ENCODE peak calls at places on chromosomes 6 and 20, in four cellular contexts. One of them, this sample, is unnamed.

GRCh38 chr6:56938634-56939294 is 16.1 kb upstream of the BEND6 start:
- DNase-seq in ureter: no peak
- DNase-seq in SK-N-DZ: no peak
- DNase-seq in RWPE1: peak; percentile 94
- DNase-seq in this sample: peak; percentile 83

GRCh38 chr20:3781153-3781910 is at the start of gene SPEF1:
- DNase-seq in ureter: peak; percentile 86
- DNase-seq in SK-N-DZ: peak; percentile 96
- DNase-seq in RWPE1: peak; percentile 98
- DNase-seq in this sample: peak; percentile 96

GRCh38 chr20:57394087-57395082 is 3.2 kb downstream of the RBM38 start:
- DNase-seq in RWPE1: no peak
- DNase-seq in SK-N-DZ: no peak
- DNase-seq in ureter: no peak
- DNase-seq in this sample: no peak

GRCh38 chr6:99739526-99739925 is 132.9 kb downstream of the PRDM13 start:
- DNase-seq in RWPE1: no peak
- DNase-seq in ureter: no peak
- DNase-seq in SK-N-DZ: no peak
- DNase-seq in this sample: no peak

GRCh38 chr20:44336086-44336485 is 757 bp upstream of the R3HDML start:
- DNase-seq in ureter: no peak
- DNase-seq in RWPE1: no peak
- DNase-seq in SK-N-DZ: no peak
- DNase-seq in this sample: no peak

GRCh38 chr6:150667977-150668716 is 68.5 kb downstream of the PLEKHG1 start:
- DNase-seq in ureter: peak; percentile 95
- DNase-seq in RWPE1: peak; percentile 80
- DNase-seq in SK-N-DZ: no peak
- DNase-seq in this sample: peak; percentile 12

GRCh38 chr20:2801459-2801728 is 967 bp upstream of the CPXM1 start:
- DNase-seq in ureter: no peak
- DNase-seq in RWPE1: no peak
- DNase-seq in SK-N-DZ: no peak
- DNase-seq in this sample: no peak

GRCh38 chr6:156969233-156969632 is 192.1 kb downstream of the ARID1B start:
- DNase-seq in RWPE1: no peak
- DNase-seq in SK-N-DZ: no peak
- DNase-seq in ureter: no peak
- DNase-seq in this sample: no peak

GRCh38 chr6:106080106-106081095 is 5.7 kb upstream of the PRDM1 start:
- DNase-seq in SK-N-DZ: no peak
- DNase-seq in RWPE1: no peak
- DNase-seq in ureter: no peak
- DNase-seq in this sample: no peak

GRCh38 chr6:113402541-113402940 is 454.6 kb upstream of the MARCKS start:
- DNase-seq in SK-N-DZ: peak; percentile 36
- DNase-seq in RWPE1: no peak
- DNase-seq in ureter: no peak
- DNase-seq in this sample: no peak

GRCh38 chr6:127276336-127276735 is 9.7 kb downstream of the RNF146 start:
- DNase-seq in RWPE1: no peak
- DNase-seq in SK-N-DZ: no peak
- DNase-seq in ureter: no peak
- DNase-seq in this sample: no peak

GRCh38 chr20:61387204-61387958 is 135.3 kb downstream of the CDH4 start:
- DNase-seq in SK-N-DZ: no peak
- DNase-seq in RWPE1: peak; percentile 98
- DNase-seq in ureter: peak; percentile 64
- DNase-seq in this sample: no peak

GRCh38 chr6:54541521-54541920 is 233.3 kb downstream of the TINAG start:
- DNase-seq in SK-N-DZ: no peak
- DNase-seq in ureter: no peak
- DNase-seq in RWPE1: no peak
- DNase-seq in this sample: no peak

GRCh38 chr20:24379116-24379927 is 90.1 kb upstream of the SYNDIG1 start:
- DNase-seq in SK-N-DZ: no peak
- DNase-seq in ureter: no peak
- DNase-seq in RWPE1: peak; percentile 6
- DNase-seq in this sample: no peak

GRCh38 chr6:108914235-108915022 is 66.2 kb downstream of the ARMC2 start:
- DNase-seq in ureter: no peak
- DNase-seq in SK-N-DZ: peak; percentile 16
- DNase-seq in RWPE1: peak; percentile 20
- DNase-seq in this sample: no peak

GRCh38 chr6:34964564-34964963 is 75.5 kb downstream of the ANKS1A start:
- DNase-seq in ureter: no peak
- DNase-seq in SK-N-DZ: no peak
- DNase-seq in RWPE1: no peak
- DNase-seq in this sample: no peak

GRCh38 chr6:346389-347030 is 45.0 kb upstream of the IRF4 start:
- DNase-seq in ureter: no peak
- DNase-seq in RWPE1: no peak
- DNase-seq in SK-N-DZ: no peak
- DNase-seq in this sample: no peak

GRCh38 chr20:63045991-63046390 is 39.2 kb upstream of the BHLHE23 start:
- DNase-seq in ureter: no peak
- DNase-seq in SK-N-DZ: no peak
- DNase-seq in RWPE1: no peak
- DNase-seq in this sample: no peak

GRCh38 chr6:37882724-37883413 is 63.3 kb downstream of the ZFAND3 start:
- DNase-seq in ureter: no peak
- DNase-seq in RWPE1: no peak
- DNase-seq in SK-N-DZ: no peak
- DNase-seq in this sample: peak; percentile 48

GRCh38 chr6:83051386-83052172 is 14.1 kb downstream of the UBE3D start:
- DNase-seq in ureter: no peak
- DNase-seq in RWPE1: no peak
- DNase-seq in SK-N-DZ: peak; percentile 42
- DNase-seq in this sample: no peak

GRCh38 chr20:62634330-62634967 is 7.9 kb upstream of the SLCO4A1 start:
- DNase-seq in RWPE1: no peak
- DNase-seq in ureter: no peak
- DNase-seq in SK-N-DZ: no peak
- DNase-seq in this sample: no peak

GRCh38 chr6:52731719-52732118 is 31.6 kb downstream of the GSTA2 start:
- DNase-seq in SK-N-DZ: no peak
- DNase-seq in ureter: no peak
- DNase-seq in RWPE1: no peak
- DNase-seq in this sample: no peak

GRCh38 chr6:43926644-43927524 is 156.9 kb downstream of the VEGFA start:
- DNase-seq in SK-N-DZ: peak; percentile 66
- DNase-seq in ureter: peak; percentile 81
- DNase-seq in RWPE1: peak; percentile 89
- DNase-seq in this sample: peak; percentile 37

GRCh38 chr6:73739097-73739496 is 43.1 kb downstream of the CD109 start:
- DNase-seq in ureter: no peak
- DNase-seq in SK-N-DZ: peak; percentile 64
- DNase-seq in RWPE1: peak; percentile 26
- DNase-seq in this sample: peak; percentile 44

GRCh38 chr20:35568645-35569044 is 26.8 kb downstream of the ERGIC3 start:
- DNase-seq in SK-N-DZ: peak; percentile 43
- DNase-seq in RWPE1: peak; percentile 64
- DNase-seq in ureter: no peak
- DNase-seq in this sample: no peak

GRCh38 chr6:6749791-6750434 is 161.4 kb downstream of the LY86 start:
- DNase-seq in ureter: peak; percentile 79
- DNase-seq in RWPE1: peak; percentile 77
- DNase-seq in SK-N-DZ: no peak
- DNase-seq in this sample: peak; percentile 88

GRCh38 chr20:46167080-46167479 is 49.0 kb downstream of the CD40 start:
- DNase-seq in ureter: no peak
- DNase-seq in SK-N-DZ: no peak
- DNase-seq in RWPE1: no peak
- DNase-seq in this sample: no peak

GRCh38 chr20:38343107-38343797 is 3.0 kb upstream of the LBP start:
- DNase-seq in ureter: peak; percentile 76
- DNase-seq in RWPE1: no peak
- DNase-seq in SK-N-DZ: peak; percentile 70
- DNase-seq in this sample: no peak